ENCODE peak calls at places on chromosomes 11 and 22, in eight cellular contexts. Q, A, H, M, W, P, V and D are unnamed samples.
A peak's percentile ranks its signal among the peaks of the same experiment; 100 is the strongest.

GRCh38 chr22:38184788-38185187 is 3.2 kb upstream of the PLA2G6 start:
- DNase-seq in Q (no peak), A (no peak), H (no peak), M (no peak), W (no peak), P (no peak), V (no peak), D (no peak)

GRCh38 chr22:19218541-19219233 is 40.2 kb upstream of the SLC25A1 start:
- DNase-seq in Q (no peak), A (no peak), H (no peak), M (no peak), W (no peak), P (no peak), V (no peak), D (no peak)

GRCh38 chr11:120112174-120112796 is 25.6 kb downstream of the TRIM29 start:
- DNase-seq in Q (no peak), A (no peak), H (no peak), M (no peak), W (no peak), P (no peak), V (no peak), D (no peak)

GRCh38 chr11:79377399-79377798 is 63.4 kb downstream of the TENM4 start:
- DNase-seq in Q (no peak), A (no peak), H (no peak), M (no peak), W (no peak), P (no peak), V (no peak), D (no peak)

GRCh38 chr11:35750981-35751663 is 88.5 kb downstream of the TRIM44 start:
- DNase-seq in Q (no peak), A (no peak), H (peak; percentile 71), M (no peak), W (peak; percentile 58), P (no peak), V (no peak), D (no peak)

GRCh38 chr11:1126491-1126926 is 31.2 kb upstream of the MUC5AC start:
- DNase-seq in Q (no peak), A (no peak), H (no peak), M (no peak), W (no peak), P (no peak), V (no peak), D (no peak)

GRCh38 chr22:31085493-31085824 is 4.3 kb downstream of the SMTN start:
- DNase-seq in Q (no peak), A (no peak), H (no peak), M (no peak), W (no peak), P (peak; percentile 79), V (peak; percentile 92), D (peak; percentile 89)

GRCh38 chr22:41821449-41822030 is 11.4 kb upstream of the SREBF2 start:
- DNase-seq in Q (no peak), A (no peak), H (no peak), M (no peak), W (no peak), P (no peak), V (no peak), D (no peak)

GRCh38 chr11:31237819-31238771 is 131.4 kb downstream of the DCDC1 start:
- DNase-seq in Q (no peak), A (no peak), H (no peak), M (peak; percentile 14), W (peak; percentile 55), P (no peak), V (no peak), D (no peak)

GRCh38 chr11:57567210-57567511 is 311 bp downstream of the UBE2L6 start:
- DNase-seq in Q (no peak), A (peak; percentile 69), H (no peak), M (no peak), W (no peak), P (no peak), V (peak; percentile 40), D (peak; percentile 28)

GRCh38 chr22:17972385-17973181 is 51.8 kb downstream of the MICAL3 start:
- DNase-seq in Q (no peak), A (no peak), H (no peak), M (peak; percentile 88), W (peak; percentile 63), P (peak; percentile 43), V (no peak), D (no peak)

GRCh38 chr22:43363580-43364435 is 20.6 kb upstream of the SCUBE1 start:
- DNase-seq in Q (no peak), A (no peak), H (peak; percentile 31), M (no peak), W (no peak), P (no peak), V (no peak), D (no peak)

GRCh38 chr11:134742228-134742612 is 330.2 kb upstream of the B3GAT1 start:
- DNase-seq in Q (no peak), A (no peak), H (no peak), M (peak; percentile 46), W (no peak), P (no peak), V (no peak), D (no peak)

GRCh38 chr11:95058622-95059021 is 8.1 kb upstream of the SRSF8 start:
- DNase-seq in Q (no peak), A (no peak), H (no peak), M (no peak), W (no peak), P (no peak), V (no peak), D (no peak)

GRCh38 chr11:85949798-85950197 is 94.6 kb downstream of the CCDC83 start:
- DNase-seq in Q (no peak), A (no peak), H (no peak), M (no peak), W (no peak), P (no peak), V (no peak), D (no peak)

GRCh38 chr22:49322861-49323622 is 504.6 kb downstream of the BRD1 start:
- DNase-seq in Q (no peak), A (no peak), H (no peak), M (no peak), W (no peak), P (peak; percentile 2), V (no peak), D (no peak)

GRCh38 chr22:30873086-30873650 is 95.4 kb downstream of the MORC2 start:
- DNase-seq in Q (no peak), A (no peak), H (no peak), M (no peak), W (no peak), P (no peak), V (no peak), D (no peak)